ENCODE peak calls at places on chromosomes 7 and 10, in nine cellular contexts. G is MV-4-11; R is GDM1; V is heart right ventricle; M is activated CD4-positive, CD25-positive, alpha-beta regulatory T cell treated with anti-CD3 and anti-CD28 coated beads, Interleukin-2, amount 50 U/mL, for 16 hours; F is HCEC 1CT; Z is T1000; C is KG1; S is NAMALWA. Q is an unnamed sample.

GRCh38 chr7:152050547-152050971 is 25.1 kb downstream of the GALNT11 start:
- DNase-seq in G (no peak), R (no peak), V (no peak), M (no peak), F (no peak), Z (no peak), C (no peak), S (no peak), Q (no peak)

GRCh38 chr7:8103282-8103681 is 134.7 kb downstream of the GLCCI1 start:
- DNase-seq in G (no peak), R (no peak), V (no peak), M (no peak), F (no peak), Z (no peak), C (no peak), S (no peak), Q (no peak)

GRCh38 chr10:78856421-78856820 is 212.3 kb upstream of the ZMIZ1 start:
- DNase-seq in G (no peak), R (no peak), V (peak), M (no peak), F (no peak), Z (no peak), C (no peak), S (no peak), Q (no peak)

GRCh38 chr7:72336382-72336886 is 75.7 kb downstream of the CALN1 start:
- DNase-seq in G (no peak), R (no peak), V (no peak), M (no peak), F (no peak), Z (no peak), C (no peak), S (no peak), Q (no peak)

GRCh38 chr10:89478085-89478738 is 57.2 kb downstream of the SLC16A12 start:
- DNase-seq in G (peak), R (no peak), V (no peak), M (no peak), F (no peak), Z (no peak), C (no peak), S (peak), Q (peak)

GRCh38 chr7:157282141-157282801 is 54.5 kb upstream of the DNAJB6 start:
- DNase-seq in G (no peak), R (no peak), V (no peak), M (no peak), F (no peak), Z (no peak), C (no peak), S (no peak), Q (no peak)

GRCh38 chr10:22250897-22251605 is 33.2 kb upstream of the EBLN1 start:
- DNase-seq in G (peak), R (peak), V (no peak), M (no peak), F (no peak), Z (no peak), C (peak), S (no peak), Q (peak)

GRCh38 chr7:27154901-27155815 is 1.3 kb downstream of the HOXA7 start:
- DNase-seq in G (no peak), R (no peak), V (no peak), M (no peak), F (no peak), Z (no peak), C (no peak), S (no peak), Q (no peak)

GRCh38 chr10:90089724-90090123 is 388.3 kb downstream of the KIF20B start:
- DNase-seq in G (no peak), R (no peak), V (no peak), M (no peak), F (no peak), Z (no peak), C (no peak), S (no peak), Q (no peak)

GRCh38 chr7:65983965-65984654 is 2.1 kb upstream of the GUSB start:
- DNase-seq in G (no peak), R (no peak), V (no peak), M (no peak), F (no peak), Z (no peak), C (no peak), S (no peak), Q (peak)

GRCh38 chr10:114042895-114043531 is 653 bp upstream of the ADRB1 start:
- DNase-seq in G (peak), R (no peak), V (peak), M (no peak), F (peak), Z (no peak), C (no peak), S (no peak), Q (no peak)

GRCh38 chr7:30973791-30974604 is 10.2 kb downstream of the GHRHR start:
- DNase-seq in G (no peak), R (no peak), V (no peak), M (no peak), F (no peak), Z (no peak), C (no peak), S (no peak), Q (no peak)

GRCh38 chr10:22230331-22230833 is 12.6 kb upstream of the EBLN1 start:
- DNase-seq in G (peak), R (peak), V (no peak), M (no peak), F (peak), Z (no peak), C (peak), S (peak), Q (peak)

GRCh38 chr7:46545790-46546189 is 624.7 kb upstream of the IGFBP3 start:
- DNase-seq in G (no peak), R (no peak), V (no peak), M (no peak), F (peak), Z (no peak), C (no peak), S (no peak), Q (no peak)

GRCh38 chr10:43884516-43885105 is 235.9 kb upstream of the ZNF32 start:
- DNase-seq in G (no peak), R (no peak), V (no peak), M (no peak), F (no peak), Z (no peak), C (no peak), S (no peak), Q (no peak)

Q was measured in RPMI8226.